ENCODE peak calls at places on chromosome 12, in four cellular contexts. X is K562, P is HEK293T, S is HepG2. C is an unnamed sample.

GRCh38 chr12:49733219-49734017 is 7.9 kb upstream of the TMBIM6 start:
- DNase-seq in X (no peak), P (no peak), S (peak), C (peak)

GRCh38 chr12:46410495-46410894 is 37.9 kb upstream of the SLC38A2 start:
- DNase-seq in X (no peak), P (no peak), S (no peak), C (no peak)

GRCh38 chr12:63889236-63889635 is 44.7 kb downstream of the SRGAP1 start:
- DNase-seq in X (no peak), P (no peak), S (no peak), C (no peak)

GRCh38 chr12:122135437-122136031 is 38.5 kb downstream of the IL31 start:
- DNase-seq in X (no peak), P (no peak), S (no peak), C (no peak)

GRCh38 chr12:93022603-93023340 is 93.7 kb upstream of the EEA1 start:
- DNase-seq in X (no peak), P (no peak), S (no peak), C (no peak)

GRCh38 chr12:124542021-124542941 is 25.1 kb downstream of the NCOR2 start:
- DNase-seq in X (no peak), P (no peak), S (no peak), C (no peak)

GRCh38 chr12:97672870-97673269 is 210.3 kb downstream of the RMST start:
- DNase-seq in X (no peak), P (no peak), S (peak), C (no peak)

GRCh38 chr12:56728139-56728861 is 3.2 kb upstream of the NACA start:
- DNase-seq in X (no peak), P (no peak), S (no peak), C (no peak)

GRCh38 chr12:92696240-92696639 is 6.5 kb upstream of the PLEKHG7 start:
- DNase-seq in X (no peak), P (no peak), S (no peak), C (no peak)

GRCh38 chr12:25829192-25829591 is 129.3 kb upstream of the RASSF8 start:
- DNase-seq in X (no peak), P (no peak), S (no peak), C (no peak)

GRCh38 chr12:12216349-12217017 is 50.4 kb downstream of the LRP6 start:
- DNase-seq in X (peak), P (no peak), S (peak), C (no peak)

GRCh38 chr12:2413999-2414792 is 361.4 kb downstream of the CACNA1C start:
- DNase-seq in X (no peak), P (no peak), S (no peak), C (no peak)

GRCh38 chr12:4852308-4852707 is 57.4 kb upstream of the KCNA1 start:
- DNase-seq in X (no peak), P (no peak), S (no peak), C (no peak)

GRCh38 chr12:96985515-96986362 is 78.7 kb downstream of the NEDD1 start:
- DNase-seq in X (peak), P (peak), S (no peak), C (peak)

GRCh38 chr12:12745576-12746211 is 28.5 kb downstream of the CDKN1B start:
- DNase-seq in X (no peak), P (no peak), S (no peak), C (no peak)

GRCh38 chr12:113162102-113163029 is 12.8 kb downstream of the CFAP73 start:
- DNase-seq in X (peak), P (no peak), S (no peak), C (peak)

GRCh38 chr12:108568653-108569154 is 6.3 kb downstream of the ISCU start:
- DNase-seq in X (no peak), P (no peak), S (no peak), C (no peak)

GRCh38 chr12:6161124-6161882 is 36.8 kb upstream of the VWF start:
- DNase-seq in X (no peak), P (no peak), S (no peak), C (no peak)

GRCh38 chr12:20415641-20416040 is 47.3 kb downstream of the PDE3A start:
- DNase-seq in X (no peak), P (no peak), S (no peak), C (no peak)

GRCh38 chr12:32756476-32757158 is 920 bp upstream of the YARS2 start:
- DNase-seq in X (no peak), P (no peak), S (no peak), C (no peak)

GRCh38 chr12:32757159-32757556 is 1.5 kb upstream of the YARS2 start:
- DNase-seq in X (no peak), P (no peak), S (no peak), C (no peak)

GRCh38 chr12:32765906-32766305 is 10.2 kb upstream of the YARS2 start:
- DNase-seq in X (no peak), P (no peak), S (no peak), C (no peak)

GRCh38 chr12:32755654-32756475 is at the start of gene YARS2:
- DNase-seq in X (peak), P (peak), S (peak), C (peak)

GRCh38 chr12:32761716-32762115 is 6.0 kb upstream of the YARS2 start:
- DNase-seq in X (no peak), P (no peak), S (no peak), C (no peak)
- TF ChIP-seq ELF4 in X (no peak), P (no peak), S (no peak), C (no peak)

GRCh38 chr12:79448816-79449215 is 241.9 kb downstream of the PAWR start:
- DNase-seq in X (no peak), P (no peak), S (no peak), C (peak)

GRCh38 chr12:79451988-79452387 is 238.8 kb downstream of the PAWR start:
- DNase-seq in X (no peak), P (no peak), S (peak), C (no peak)

GRCh38 chr12:79454338-79454777 is 236.4 kb downstream of the PAWR start:
- DNase-seq in X (no peak), P (no peak), S (peak), C (no peak)

GRCh38 chr12:79452906-79453305 is 237.9 kb downstream of the PAWR start:
- DNase-seq in X (no peak), P (no peak), S (no peak), C (no peak)

GRCh38 chr12:79451365-79451764 is 239.4 kb downstream of the PAWR start:
- DNase-seq in X (no peak), P (no peak), S (no peak), C (no peak)
- TF ChIP-seq ELF4 in X (no peak), P (no peak), S (no peak), C (no peak)

GRCh38 chr12:54603872-54604271 is 15.4 kb upstream of the PPP1R1A start:
- DNase-seq in X (no peak), P (no peak), S (no peak), C (no peak)
- TF ChIP-seq ELF4 in X (no peak), P (no peak), S (no peak), C (no peak)

DNA sequence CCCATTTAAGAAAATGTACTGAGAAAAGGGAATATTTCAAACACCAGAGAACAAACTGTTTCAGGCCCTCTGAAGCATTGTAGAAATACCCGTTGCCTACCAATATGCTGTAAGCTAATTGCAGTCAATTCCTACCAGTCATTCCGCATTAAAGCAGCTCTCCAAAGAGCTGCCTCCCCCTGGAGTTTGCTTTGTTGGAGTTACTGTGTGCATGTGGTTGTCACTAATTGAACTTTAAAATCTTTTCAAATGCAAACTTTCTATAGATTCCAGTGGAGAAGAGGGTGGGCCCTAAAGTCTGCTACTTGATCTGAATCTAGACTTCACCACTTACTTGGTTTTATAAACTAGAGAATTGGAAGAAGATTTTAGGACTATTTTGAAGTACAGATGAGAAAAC is 112.7 kb downstream of the PLXNC1 start:
- DNase-seq in X (no peak), P (no peak), S (no peak), C (peak)
- TF ChIP-seq ELF4 in X (no peak), P (no peak), S (no peak), C (no peak)

GRCh38 chr12:78719721-78720120 is 144.9 kb upstream of the SYT1 start:
- DNase-seq in X (no peak), P (no peak), S (no peak), C (no peak)
- TF ChIP-seq ELF4 in X (no peak), P (no peak), S (no peak), C (no peak)

DNA sequence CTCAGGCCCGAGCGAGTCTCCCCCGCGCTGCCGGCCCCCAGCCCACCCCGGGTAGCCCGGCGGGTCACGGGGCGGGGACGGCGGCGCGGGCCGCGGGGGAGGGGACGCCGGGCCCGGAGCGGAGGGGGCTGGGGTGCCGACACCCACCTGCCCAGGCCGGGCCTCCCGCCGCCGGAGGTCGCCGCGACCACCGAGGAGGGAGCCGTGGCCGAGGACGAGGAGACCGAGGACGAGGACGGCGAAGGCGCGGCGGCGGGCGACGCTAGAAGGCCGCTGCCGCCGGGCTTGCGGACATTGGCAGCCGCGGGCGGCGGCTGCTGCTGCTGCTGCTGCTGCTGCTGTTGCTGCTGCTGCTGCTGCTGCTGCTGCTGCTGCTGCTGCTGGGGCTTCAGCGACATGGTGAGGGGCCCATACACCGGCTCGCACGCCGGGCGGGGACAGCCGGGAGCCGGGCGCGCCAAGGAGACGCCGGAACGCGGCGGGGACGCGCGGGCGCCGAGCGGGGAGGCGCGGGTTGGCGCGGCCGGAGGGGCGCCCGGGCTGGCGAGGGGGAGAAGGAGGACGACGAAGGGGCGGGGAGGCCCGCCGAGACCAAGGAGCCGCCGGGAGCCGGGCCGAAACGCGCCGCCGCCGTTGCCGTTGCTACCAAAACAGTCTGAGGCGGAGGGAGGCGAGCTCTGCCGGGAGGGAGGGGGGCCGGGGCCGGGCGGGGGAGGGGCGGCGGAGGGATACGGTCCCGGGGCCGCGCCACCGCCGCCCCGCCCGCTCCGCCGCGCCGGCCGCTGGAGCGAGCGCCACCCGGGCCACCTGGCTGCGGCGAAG is at the start of gene ATXN2:
- DNase-seq in X (peak), P (peak), S (no peak), C (peak)
- TF ChIP-seq ELF4 in X (no peak), P (no peak), S (peak), C (no peak)

GRCh38 chr12:125892276-125892675 is 827.0 kb downstream of the AACS start:
- DNase-seq in X (no peak), P (no peak), S (no peak), C (no peak)

GRCh38 chr12:125888921-125889320 is 823.7 kb downstream of the AACS start:
- DNase-seq in X (no peak), P (no peak), S (no peak), C (no peak)

GRCh38 chr12:125890983-125891382 is 825.7 kb downstream of the AACS start:
- DNase-seq in X (no peak), P (no peak), S (no peak), C (no peak)

GRCh38 chr12:125890366-125890905 is 825.2 kb downstream of the AACS start:
- DNase-seq in X (no peak), P (no peak), S (no peak), C (no peak)

GRCh38 chr12:125889742-125890141 is 824.5 kb downstream of the AACS start:
- DNase-seq in X (no peak), P (no peak), S (no peak), C (no peak)
- TF ChIP-seq ELF4 in X (no peak), P (no peak), S (no peak), C (no peak)

DNA sequence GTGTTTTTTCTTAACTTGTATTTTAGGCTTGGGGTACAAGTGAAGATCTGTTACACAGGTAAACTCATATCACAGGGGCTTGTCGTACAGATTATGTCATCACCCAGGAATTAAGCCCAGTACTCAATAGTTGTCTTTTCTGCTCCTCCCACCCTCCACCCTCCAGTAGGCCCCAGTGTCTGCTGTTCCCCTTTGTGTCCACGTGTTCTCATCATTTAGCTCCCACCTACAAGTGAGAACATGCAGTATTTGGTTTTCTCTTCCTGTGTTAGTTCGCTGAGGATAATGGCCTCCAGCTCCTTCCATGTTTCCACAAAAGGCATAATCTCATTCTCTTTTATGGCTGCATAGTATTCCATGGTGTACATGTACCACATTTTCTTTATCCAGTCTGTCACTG is 166.7 kb downstream of the RIMBP2 start:
- DNase-seq in X (no peak), P (no peak), S (no peak), C (no peak)
- TF ChIP-seq ELF4 in X (no peak), P (no peak), S (no peak), C (no peak)

GRCh38 chr12:32476446-32476845 is 77.1 kb downstream of the FGD4 start:
- DNase-seq in X (no peak), P (no peak), S (no peak), C (no peak)
- TF ChIP-seq ELF4 in X (no peak), P (no peak), S (no peak), C (no peak)

C was measured in WTC11.